ENCODE peak calls at places on chromosomes 4 and X, in ten cellular contexts. One of them, this sample, is unnamed.

GRCh38 chrX:49992809-49993208 is 70.4 kb downstream of the CLCN5 start:
- DNase-seq in MM.1S: no peak
- DNase-seq in lower lobe of right lung: no peak
- DNase-seq in hepatocyte: no peak
- DNase-seq in kidney epithelial cell: no peak
- DNase-seq in GM13976: no peak
- DNase-seq in fibroblast of pulmonary artery: peak
- DNase-seq in HepG2: no peak
- DNase-seq in lower leg skin: no peak
- DNase-seq in thoracic aorta: no peak
- DNase-seq in this sample: no peak

GRCh38 chr4:46946914-46947313 is 37.9 kb upstream of the COX7B2 start:
- DNase-seq in thoracic aorta: no peak
- DNase-seq in GM13976: no peak
- DNase-seq in MM.1S: no peak
- DNase-seq in lower lobe of right lung: no peak
- DNase-seq in lower leg skin: no peak
- DNase-seq in kidney epithelial cell: no peak
- DNase-seq in fibroblast of pulmonary artery: peak
- DNase-seq in hepatocyte: no peak
- DNase-seq in HepG2: no peak
- DNase-seq in this sample: no peak

GRCh38 chrX:22730542-22730941 is 269.2 kb upstream of the DDX53 start:
- DNase-seq in HepG2: no peak
- DNase-seq in hepatocyte: no peak
- DNase-seq in fibroblast of pulmonary artery: no peak
- DNase-seq in lower lobe of right lung: no peak
- DNase-seq in GM13976: no peak
- DNase-seq in thoracic aorta: no peak
- DNase-seq in MM.1S: no peak
- DNase-seq in lower leg skin: no peak
- DNase-seq in kidney epithelial cell: no peak
- DNase-seq in this sample: no peak

GRCh38 chrX:125826080-125826479 is 340.0 kb downstream of the DCAF12L2 start:
- DNase-seq in HepG2: no peak
- DNase-seq in lower leg skin: no peak
- DNase-seq in lower lobe of right lung: no peak
- DNase-seq in kidney epithelial cell: no peak
- DNase-seq in GM13976: no peak
- DNase-seq in fibroblast of pulmonary artery: no peak
- DNase-seq in hepatocyte: no peak
- DNase-seq in MM.1S: peak
- DNase-seq in thoracic aorta: no peak
- DNase-seq in this sample: no peak

GRCh38 chrX:19795289-19795688 is 92.1 kb downstream of the SH3KBP1 start:
- DNase-seq in GM13976: no peak
- DNase-seq in MM.1S: no peak
- DNase-seq in lower lobe of right lung: no peak
- DNase-seq in thoracic aorta: no peak
- DNase-seq in fibroblast of pulmonary artery: no peak
- DNase-seq in HepG2: no peak
- DNase-seq in lower leg skin: no peak
- DNase-seq in hepatocyte: no peak
- DNase-seq in kidney epithelial cell: no peak
- DNase-seq in this sample: no peak

GRCh38 chr4:76306882-76307669 is 543 bp downstream of the STBD1 start:
- DNase-seq in GM13976: peak
- DNase-seq in lower lobe of right lung: peak
- DNase-seq in hepatocyte: peak
- DNase-seq in MM.1S: peak
- DNase-seq in thoracic aorta: no peak
- DNase-seq in fibroblast of pulmonary artery: peak
- DNase-seq in HepG2: peak
- DNase-seq in lower leg skin: peak
- DNase-seq in kidney epithelial cell: no peak
- DNase-seq in this sample: peak

GRCh38 chr4:7120341-7120740 is 52.5 kb upstream of the GRPEL1 start:
- DNase-seq in fibroblast of pulmonary artery: no peak
- DNase-seq in MM.1S: peak
- DNase-seq in lower lobe of right lung: no peak
- DNase-seq in thoracic aorta: no peak
- DNase-seq in hepatocyte: no peak
- DNase-seq in lower leg skin: no peak
- DNase-seq in HepG2: no peak
- DNase-seq in kidney epithelial cell: no peak
- DNase-seq in GM13976: no peak
- DNase-seq in this sample: no peak

GRCh38 chr4:137703225-137703624 is 170.9 kb upstream of the PCDH18 start:
- DNase-seq in thoracic aorta: no peak
- DNase-seq in lower lobe of right lung: no peak
- DNase-seq in lower leg skin: no peak
- DNase-seq in HepG2: no peak
- DNase-seq in hepatocyte: no peak
- DNase-seq in kidney epithelial cell: no peak
- DNase-seq in fibroblast of pulmonary artery: no peak
- DNase-seq in MM.1S: no peak
- DNase-seq in GM13976: no peak
- DNase-seq in this sample: no peak

GRCh38 chr4:105989411-105990242 is 94.4 kb downstream of the NPNT start:
- DNase-seq in MM.1S: no peak
- DNase-seq in lower leg skin: no peak
- DNase-seq in fibroblast of pulmonary artery: no peak
- DNase-seq in thoracic aorta: no peak
- DNase-seq in lower lobe of right lung: no peak
- DNase-seq in kidney epithelial cell: no peak
- DNase-seq in GM13976: no peak
- DNase-seq in HepG2: no peak
- DNase-seq in hepatocyte: no peak
- DNase-seq in this sample: no peak

GRCh38 chr4:150045410-150045809 is 32.8 kb upstream of the DCLK2 start:
- DNase-seq in lower lobe of right lung: no peak
- DNase-seq in thoracic aorta: no peak
- DNase-seq in hepatocyte: no peak
- DNase-seq in fibroblast of pulmonary artery: no peak
- DNase-seq in lower leg skin: no peak
- DNase-seq in GM13976: no peak
- DNase-seq in MM.1S: no peak
- DNase-seq in HepG2: no peak
- DNase-seq in kidney epithelial cell: no peak
- DNase-seq in this sample: no peak

GRCh38 chr4:52996261-52997131 is 134.4 kb downstream of the RASL11B start:
- DNase-seq in hepatocyte: peak
- DNase-seq in kidney epithelial cell: no peak
- DNase-seq in GM13976: no peak
- DNase-seq in MM.1S: no peak
- DNase-seq in lower lobe of right lung: no peak
- DNase-seq in thoracic aorta: no peak
- DNase-seq in fibroblast of pulmonary artery: peak
- DNase-seq in HepG2: no peak
- DNase-seq in lower leg skin: no peak
- DNase-seq in this sample: no peak

GRCh38 chr4:6763330-6763851 is 19.1 kb upstream of the KIAA0232 start:
- DNase-seq in lower leg skin: no peak
- DNase-seq in thoracic aorta: no peak
- DNase-seq in MM.1S: no peak
- DNase-seq in fibroblast of pulmonary artery: no peak
- DNase-seq in kidney epithelial cell: no peak
- DNase-seq in hepatocyte: no peak
- DNase-seq in GM13976: no peak
- DNase-seq in lower lobe of right lung: peak
- DNase-seq in HepG2: no peak
- DNase-seq in this sample: no peak

GRCh38 chrX:114028907-114029662 is 554.8 kb upstream of the HTR2C start:
- DNase-seq in MM.1S: no peak
- DNase-seq in lower leg skin: no peak
- DNase-seq in fibroblast of pulmonary artery: no peak
- DNase-seq in kidney epithelial cell: no peak
- DNase-seq in hepatocyte: no peak
- DNase-seq in GM13976: no peak
- DNase-seq in lower lobe of right lung: no peak
- DNase-seq in thoracic aorta: no peak
- DNase-seq in HepG2: no peak
- DNase-seq in this sample: no peak

GRCh38 chr4:19193274-19193962 is 1058.3 kb upstream of the SLIT2 start:
- DNase-seq in hepatocyte: no peak
- DNase-seq in fibroblast of pulmonary artery: no peak
- DNase-seq in MM.1S: no peak
- DNase-seq in kidney epithelial cell: no peak
- DNase-seq in GM13976: no peak
- DNase-seq in HepG2: no peak
- DNase-seq in lower lobe of right lung: no peak
- DNase-seq in thoracic aorta: no peak
- DNase-seq in lower leg skin: no peak
- DNase-seq in this sample: no peak

GRCh38 chr4:19194672-19195071 is 1057.0 kb upstream of the SLIT2 start:
- DNase-seq in kidney epithelial cell: no peak
- DNase-seq in HepG2: no peak
- DNase-seq in MM.1S: no peak
- DNase-seq in GM13976: no peak
- DNase-seq in lower leg skin: no peak
- DNase-seq in thoracic aorta: no peak
- DNase-seq in fibroblast of pulmonary artery: no peak
- DNase-seq in lower lobe of right lung: no peak
- DNase-seq in hepatocyte: no peak
- DNase-seq in this sample: no peak

GRCh38 chr4:19195696-19196095 is 1056.0 kb upstream of the SLIT2 start:
- DNase-seq in kidney epithelial cell: no peak
- DNase-seq in MM.1S: no peak
- DNase-seq in lower lobe of right lung: no peak
- DNase-seq in hepatocyte: no peak
- DNase-seq in fibroblast of pulmonary artery: no peak
- DNase-seq in GM13976: no peak
- DNase-seq in thoracic aorta: no peak
- DNase-seq in HepG2: no peak
- DNase-seq in lower leg skin: no peak
- DNase-seq in this sample: no peak
- TF ChIP-seq CTCF in kidney epithelial cell: no peak
- TF ChIP-seq CTCF in MM.1S: no peak
- TF ChIP-seq CTCF in lower lobe of right lung: no peak
- TF ChIP-seq CTCF in hepatocyte: no peak
- TF ChIP-seq CTCF in fibroblast of pulmonary artery: no peak
- TF ChIP-seq CTCF in GM13976: no peak
- TF ChIP-seq CTCF in thoracic aorta: no peak
- TF ChIP-seq CTCF in HepG2: no peak
- TF ChIP-seq CTCF in lower leg skin: no peak
- TF ChIP-seq CTCF in this sample: no peak

GRCh38 chrX:107775734-107776511 is at the start of gene TSC22D3:
- DNase-seq in HepG2: peak
- DNase-seq in fibroblast of pulmonary artery: peak
- DNase-seq in hepatocyte: peak
- DNase-seq in thoracic aorta: peak
- DNase-seq in MM.1S: peak
- DNase-seq in GM13976: peak
- DNase-seq in lower leg skin: peak
- DNase-seq in kidney epithelial cell: peak
- DNase-seq in lower lobe of right lung: peak
- DNase-seq in this sample: peak
- TF ChIP-seq CTCF in HepG2: no peak
- TF ChIP-seq CTCF in fibroblast of pulmonary artery: peak
- TF ChIP-seq CTCF in hepatocyte: peak
- TF ChIP-seq CTCF in thoracic aorta: no peak
- TF ChIP-seq CTCF in MM.1S: no peak
- TF ChIP-seq CTCF in GM13976: no peak
- TF ChIP-seq CTCF in lower leg skin: no peak
- TF ChIP-seq CTCF in kidney epithelial cell: no peak
- TF ChIP-seq CTCF in lower lobe of right lung: peak
- TF ChIP-seq CTCF in this sample: no peak

DNA sequence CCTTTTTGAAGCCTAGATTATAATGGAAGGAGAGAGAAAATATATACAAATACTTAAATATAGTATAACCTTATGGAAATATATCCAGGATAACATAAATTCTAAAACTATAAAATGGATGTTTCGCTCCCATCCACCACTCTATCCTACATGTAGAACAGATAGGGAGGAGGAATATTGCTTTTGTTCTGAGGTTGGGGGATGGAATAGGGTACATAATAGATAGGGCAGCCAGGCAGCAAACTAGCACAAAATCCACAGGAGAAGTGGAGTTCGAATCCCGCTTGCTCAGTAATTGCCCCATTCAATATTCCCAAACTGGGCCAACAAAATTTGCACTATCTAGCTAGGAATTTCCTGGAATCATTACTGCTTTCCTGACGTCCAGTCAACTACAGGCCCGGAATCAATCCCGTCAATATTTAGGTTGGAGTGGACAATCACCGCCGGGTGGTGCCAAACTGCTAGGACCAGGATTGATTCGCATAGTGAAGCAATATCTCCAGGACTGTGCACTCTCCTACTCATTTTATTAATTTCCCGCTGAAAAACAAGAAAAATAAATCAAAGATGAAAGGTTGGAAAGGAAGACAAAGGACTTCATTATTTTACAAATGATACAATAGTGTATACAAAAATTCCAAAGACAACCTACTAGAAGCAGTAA is 40.4 kb upstream of the PAPSS1 start:
- DNase-seq in GM13976: no peak
- DNase-seq in HepG2: peak
- DNase-seq in fibroblast of pulmonary artery: peak
- DNase-seq in MM.1S: no peak
- DNase-seq in lower leg skin: no peak
- DNase-seq in kidney epithelial cell: no peak
- DNase-seq in lower lobe of right lung: peak
- DNase-seq in hepatocyte: peak
- DNase-seq in thoracic aorta: no peak
- DNase-seq in this sample: no peak
- TF ChIP-seq CTCF in GM13976: no peak
- TF ChIP-seq CTCF in HepG2: peak
- TF ChIP-seq CTCF in fibroblast of pulmonary artery: peak
- TF ChIP-seq CTCF in MM.1S: no peak
- TF ChIP-seq CTCF in lower leg skin: no peak
- TF ChIP-seq CTCF in kidney epithelial cell: peak
- TF ChIP-seq CTCF in lower lobe of right lung: peak
- TF ChIP-seq CTCF in hepatocyte: peak
- TF ChIP-seq CTCF in thoracic aorta: no peak
- TF ChIP-seq CTCF in this sample: no peak

DNA sequence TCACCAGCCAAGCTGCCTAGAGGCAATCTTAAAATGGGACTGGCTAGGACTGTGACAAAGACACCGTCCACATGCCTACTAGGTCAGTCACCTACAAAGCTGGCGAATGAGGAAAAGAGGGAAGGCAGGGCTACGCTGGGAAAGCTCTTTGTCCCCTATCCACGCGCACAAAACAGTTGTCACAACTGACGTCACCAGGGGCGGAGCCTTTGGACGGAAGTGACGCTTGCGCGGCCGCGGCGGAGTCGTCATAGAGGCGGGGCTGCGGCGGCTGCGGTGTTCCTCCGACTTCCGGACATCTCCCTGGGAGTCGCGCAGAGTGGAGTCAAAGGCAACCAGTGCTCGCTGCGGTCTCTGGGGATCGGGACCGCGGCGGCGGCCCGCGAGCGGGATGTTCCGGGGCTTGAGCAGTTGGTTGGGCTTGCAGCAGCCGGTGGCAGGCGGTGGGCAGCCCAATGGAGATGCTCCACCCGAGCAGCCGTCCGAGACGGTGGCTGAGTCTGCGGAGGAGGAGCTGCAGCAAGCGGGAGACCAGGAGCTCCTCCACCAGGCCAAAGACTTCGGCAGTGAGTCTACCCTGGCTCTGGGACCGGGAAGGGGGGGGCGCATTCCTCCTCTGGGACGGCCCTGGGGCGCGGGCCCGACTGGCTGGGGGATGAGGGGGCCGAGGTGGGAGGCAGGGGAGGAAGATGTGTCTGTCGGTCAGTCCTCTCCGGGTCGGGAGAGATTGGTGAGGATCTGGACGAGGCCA is at the start of gene SYAP1:
- DNase-seq in HepG2: peak
- DNase-seq in lower lobe of right lung: peak
- DNase-seq in kidney epithelial cell: peak
- DNase-seq in MM.1S: peak
- DNase-seq in thoracic aorta: peak
- DNase-seq in lower leg skin: peak
- DNase-seq in fibroblast of pulmonary artery: peak
- DNase-seq in GM13976: peak
- DNase-seq in hepatocyte: peak
- DNase-seq in this sample: peak
- TF ChIP-seq CTCF in HepG2: peak
- TF ChIP-seq CTCF in lower lobe of right lung: no peak
- TF ChIP-seq CTCF in kidney epithelial cell: no peak
- TF ChIP-seq CTCF in MM.1S: no peak
- TF ChIP-seq CTCF in thoracic aorta: no peak
- TF ChIP-seq CTCF in lower leg skin: no peak
- TF ChIP-seq CTCF in fibroblast of pulmonary artery: no peak
- TF ChIP-seq CTCF in GM13976: no peak
- TF ChIP-seq CTCF in hepatocyte: no peak
- TF ChIP-seq CTCF in this sample: no peak